ENCODE peak calls at places on chromosomes 12 and 14, in four cellular contexts. B, X, N and I are unnamed samples.

GRCh38 chr14:34331728-34332623 is 130.1 kb downstream of the SPTSSA start:
- DNase-seq in X (no peak), B (peak), N (peak), I (peak)

GRCh38 chr12:113242560-113242959 is 21.3 kb downstream of the TPCN1 start:
- DNase-seq in B (no peak), X (no peak), N (no peak), I (no peak)

GRCh38 chr14:77194706-77195105 is 13.1 kb downstream of the TMEM63C start:
- DNase-seq in X (no peak), N (no peak), B (no peak), I (no peak)

GRCh38 chr12:124115976-124116690 is 143.1 kb downstream of the ZNF664 start:
- DNase-seq in N (no peak), X (no peak), B (no peak), I (no peak)

GRCh38 chr12:65306603-65307501 is 28.4 kb downstream of the MSRB3 start:
- DNase-seq in X (no peak), N (no peak), B (peak), I (peak)

GRCh38 chr14:90853116-90853515 is 36.9 kb upstream of the TTC7B start:
- DNase-seq in X (no peak), B (no peak), N (no peak), I (no peak)

GRCh38 chr12:89401433-89402086 is 49.3 kb upstream of the DUSP6 start:
- DNase-seq in B (no peak), N (no peak), X (no peak), I (no peak)

GRCh38 chr12:25518512-25518911 is 34.6 kb downstream of the LMNTD1 start:
- DNase-seq in X (no peak), B (peak), N (no peak), I (peak)

GRCh38 chr12:28603801-28604200 is 413.5 kb downstream of the CCDC91 start:
- DNase-seq in X (no peak), B (no peak), N (no peak), I (no peak)

GRCh38 chr12:10140001-10140400 is 10.0 kb upstream of the CLEC7A start:
- DNase-seq in B (peak), N (peak), X (no peak), I (peak)

GRCh38 chr12:105713901-105714300 is 383.4 kb downstream of the C12orf75 start:
- DNase-seq in B (no peak), X (no peak), N (no peak), I (no peak)

GRCh38 chr14:59213368-59214315 is 25.2 kb downstream of the DAAM1 start:
- DNase-seq in X (no peak), N (no peak), B (peak), I (no peak)

GRCh38 chr14:104545151-104545931 is 34.2 kb upstream of the C14orf180 start:
- DNase-seq in N (no peak), X (no peak), B (no peak), I (no peak)

GRCh38 chr12:53056901-53057300 is 7.0 kb downstream of the TNS2 start:
- DNase-seq in B (no peak), N (no peak), X (no peak), I (no peak)

GRCh38 chr14:77923131-77923933 is 123.4 kb downstream of the ADCK1 start:
- DNase-seq in B (no peak), X (no peak), N (no peak), I (no peak)

GRCh38 chr12:120388711-120389431 is 19.9 kb upstream of the MSI1 start:
- DNase-seq in N (peak), X (no peak), B (no peak), I (no peak)

GRCh38 chr14:104389326-104390220 is 190.0 kb upstream of the C14orf180 start:
- DNase-seq in B (no peak), N (no peak), X (no peak), I (no peak)

GRCh38 chr14:105528859-105529505 is 2.6 kb downstream of the TMEM121 start:
- DNase-seq in N (no peak), B (no peak), X (no peak), I (no peak)

GRCh38 chr12:94074970-94075695 is 73.2 kb upstream of the PLXNC1 start:
- DNase-seq in B (peak), N (peak), X (no peak), I (peak)

GRCh38 chr12:10590976-10591375 is 22.4 kb downstream of the MAGOHB start:
- DNase-seq in B (peak), X (no peak), N (no peak), I (no peak)

GRCh38 chr14:105486974-105487448 is 325 bp downstream of the CRIP1 start:
- DNase-seq in N (no peak), X (no peak), B (no peak), I (no peak)

GRCh38 chr12:25121916-25122315 is 73.0 kb downstream of the DNAI7 start:
- DNase-seq in X (no peak), N (no peak), B (peak), I (peak)

GRCh38 chr12:6211421-6211869 is 11.2 kb downstream of the CD9 start:
- DNase-seq in B (peak), N (no peak), X (no peak), I (no peak)

GRCh38 chr12:54439521-54440255 is 20.6 kb upstream of the ITGA5 start:
- DNase-seq in N (no peak), B (peak), X (no peak), I (peak)

GRCh38 chr14:59868021-59868420 is 2.6 kb downstream of the RTN1 start:
- DNase-seq in B (no peak), N (no peak), X (no peak), I (no peak)

GRCh38 chr14:51677276-51677675 is 25.6 kb downstream of the FRMD6 start:
- DNase-seq in N (no peak), B (peak), X (no peak), I (no peak)

GRCh38 chr12:110382683-110383082 is 20.8 kb downstream of the ANAPC7 start:
- DNase-seq in B (no peak), X (no peak), N (no peak), I (no peak)

GRCh38 chr12:79119796-79120195 is 255.2 kb downstream of the SYT1 start:
- DNase-seq in X (no peak), N (peak), B (no peak), I (no peak)